ENCODE peak calls at places on chromosomes 3 and 15, in four cellular contexts. H is stomach, I is kidney, D is fibroblast of pulmonary artery. O is an unnamed sample.

GRCh38 chr15:67144609-67145306 is 79.4 kb downstream of the SMAD3 start:
- DNase-seq in H (no peak), I (no peak), D (peak; percentile 93), O (no peak)

GRCh38 chr15:41251411-41251810 is 20.3 kb downstream of the CHP1 start:
- DNase-seq in H (no peak), I (no peak), D (no peak), O (no peak)

GRCh38 chr15:28123408-28124023 is 24.4 kb upstream of the OCA2 start:
- DNase-seq in H (peak; percentile 77), I (peak; percentile 85), D (peak; percentile 77), O (no peak)

GRCh38 chr3:194675680-194676079 is 3.7 kb upstream of the LSG1 start:
- DNase-seq in H (no peak), I (no peak), D (no peak), O (no peak)

GRCh38 chr15:58521293-58521991 is 89.7 kb downstream of the LIPC start:
- DNase-seq in H (no peak), I (peak; percentile 91), D (peak; percentile 90), O (no peak)

GRCh38 chr3:169666501-169667379 is 3.2 kb upstream of the MECOM start:
- DNase-seq in H (peak; percentile 58), I (no peak), D (no peak), O (no peak)

GRCh38 chr3:117998071-117998470 is 1036.6 kb downstream of the IGSF11 start:
- DNase-seq in H (no peak), I (no peak), D (no peak), O (no peak)

GRCh38 chr15:66580643-66581042 is 14.8 kb upstream of the LCTL start:
- DNase-seq in H (no peak), I (no peak), D (peak; percentile 65), O (no peak)

GRCh38 chr3:140007081-140007480 is 72.1 kb downstream of the CLSTN2 start:
- DNase-seq in H (no peak), I (no peak), D (no peak), O (peak; percentile 47)

GRCh38 chr3:52880474-52880873 is 16.9 kb downstream of the STIMATE start:
- DNase-seq in H (no peak), I (no peak), D (no peak), O (no peak)

GRCh38 chr3:172137287-172138030 is 98.1 kb downstream of the FNDC3B start:
- DNase-seq in H (no peak), I (no peak), D (peak; percentile 87), O (no peak)

GRCh38 chr3:66082679-66083078 is 44.0 kb upstream of the MAGI1 start:
- DNase-seq in H (no peak), I (no peak), D (no peak), O (no peak)

GRCh38 chr3:125161607-125162219 is 50.8 kb downstream of the SLC12A8 start:
- DNase-seq in H (peak; percentile 56), I (no peak), D (no peak), O (no peak)

GRCh38 chr3:87225659-87226058 is 1.4 kb upstream of the CHMP2B start:
- DNase-seq in H (no peak), I (no peak), D (peak; percentile 15), O (no peak)

GRCh38 chr3:45544024-45544718 is 50.4 kb upstream of the LIMD1 start:
- DNase-seq in H (no peak), I (no peak), D (peak; percentile 8), O (no peak)

GRCh38 chr3:18215639-18216038 is 209.5 kb downstream of the SATB1 start:
- DNase-seq in H (no peak), I (no peak), D (no peak), O (no peak)

GRCh38 chr3:33954956-33955355 is 156.5 kb downstream of the PDCD6IP start:
- DNase-seq in H (no peak), I (no peak), D (no peak), O (no peak)

GRCh38 chr3:129161860-129162271 is 1.0 kb upstream of the ISY1 start:
- DNase-seq in H (no peak), I (no peak), D (no peak), O (no peak)

GRCh38 chr3:99669879-99670555 is 31.6 kb downstream of the COL8A1 start:
- DNase-seq in H (no peak), I (no peak), D (peak; percentile 57), O (no peak)

GRCh38 chr3:195094211-195094921 is 176.6 kb downstream of the XXYLT1 start:
- DNase-seq in H (no peak), I (peak; percentile 80), D (no peak), O (no peak)

GRCh38 chr3:54008099-54008498 is 114.3 kb upstream of the CACNA2D3 start:
- DNase-seq in H (no peak), I (no peak), D (peak; percentile 25), O (no peak)

GRCh38 chr3:81823086-81823485 is 61.6 kb upstream of the GBE1 start:
- DNase-seq in H (no peak), I (no peak), D (no peak), O (no peak)

GRCh38 chr3:130892759-130893239 is 1.1 kb upstream of the ATP2C1 start:
- DNase-seq in H (peak; percentile 74), I (no peak), D (peak; percentile 87), O (no peak)

GRCh38 chr3:52705688-52706686 is at the start of the genes GLT8D1 and SPCS1:
- DNase-seq in H (peak; percentile 82), I (peak; percentile 96), D (peak; percentile 86), O (peak; percentile 85)

GRCh38 chr15:69146724-69147435 is 13.6 kb upstream of the GLCE start:
- DNase-seq in H (no peak), I (no peak), D (no peak), O (no peak)

GRCh38 chr3:63961891-63962290 is 49.7 kb upstream of the SCAANT1 start:
- DNase-seq in H (no peak), I (no peak), D (peak; percentile 58), O (no peak)

GRCh38 chr3:115040673-115041286 is 106.3 kb downstream of the ZBTB20 start:
- DNase-seq in H (peak; percentile 28), I (no peak), D (peak; percentile 71), O (no peak)

GRCh38 chr3:169117264-169117663 is 546.2 kb downstream of the MECOM start:
- DNase-seq in H (no peak), I (no peak), D (no peak), O (no peak)

GRCh38 chr15:31867536-31868442 is 162.5 kb upstream of the CHRNA7 start:
- DNase-seq in H (peak; percentile 63), I (no peak), D (peak; percentile 58), O (no peak)

GRCh38 chr15:100914876-100915275 is 4.3 kb upstream of the LRRK1 start:
- DNase-seq in H (no peak), I (peak; percentile 4), D (peak; percentile 32), O (no peak)

GRCh38 chr15:88700716-88701115 is 61.9 kb downstream of the ISG20 start:
- DNase-seq in H (no peak), I (no peak), D (no peak), O (no peak)

GRCh38 chr15:88703533-88703932 is 64.7 kb downstream of the ISG20 start:
- DNase-seq in H (no peak), I (no peak), D (no peak), O (no peak)

GRCh38 chr15:88702983-88703382 is 64.2 kb downstream of the ISG20 start:
- DNase-seq in H (no peak), I (no peak), D (peak; percentile 13), O (no peak)

GRCh38 chr15:88699861-88700260 is 61.0 kb downstream of the ISG20 start:
- DNase-seq in H (no peak), I (no peak), D (no peak), O (no peak)

GRCh38 chr15:88701561-88702095 is 62.8 kb downstream of the ISG20 start:
- DNase-seq in H (no peak), I (no peak), D (peak; percentile 11), O (no peak)
- TF ChIP-seq CTCF in H (no peak), I (no peak), D (peak; percentile 40), O (no peak)

GRCh38 chr3:120502116-120502515 is 51.3 kb upstream of the FSTL1 start:
- DNase-seq in H (no peak), I (no peak), D (no peak), O (no peak)

GRCh38 chr3:120506076-120506827 is 55.5 kb upstream of the FSTL1 start:
- DNase-seq in H (no peak), I (no peak), D (no peak), O (no peak)

GRCh38 chr3:120512655-120513054 is 61.9 kb upstream of the FSTL1 start:
- DNase-seq in H (no peak), I (no peak), D (no peak), O (no peak)

GRCh38 chr3:120503727-120504616 is 53.2 kb upstream of the FSTL1 start:
- DNase-seq in H (no peak), I (no peak), D (no peak), O (no peak)

DNA sequence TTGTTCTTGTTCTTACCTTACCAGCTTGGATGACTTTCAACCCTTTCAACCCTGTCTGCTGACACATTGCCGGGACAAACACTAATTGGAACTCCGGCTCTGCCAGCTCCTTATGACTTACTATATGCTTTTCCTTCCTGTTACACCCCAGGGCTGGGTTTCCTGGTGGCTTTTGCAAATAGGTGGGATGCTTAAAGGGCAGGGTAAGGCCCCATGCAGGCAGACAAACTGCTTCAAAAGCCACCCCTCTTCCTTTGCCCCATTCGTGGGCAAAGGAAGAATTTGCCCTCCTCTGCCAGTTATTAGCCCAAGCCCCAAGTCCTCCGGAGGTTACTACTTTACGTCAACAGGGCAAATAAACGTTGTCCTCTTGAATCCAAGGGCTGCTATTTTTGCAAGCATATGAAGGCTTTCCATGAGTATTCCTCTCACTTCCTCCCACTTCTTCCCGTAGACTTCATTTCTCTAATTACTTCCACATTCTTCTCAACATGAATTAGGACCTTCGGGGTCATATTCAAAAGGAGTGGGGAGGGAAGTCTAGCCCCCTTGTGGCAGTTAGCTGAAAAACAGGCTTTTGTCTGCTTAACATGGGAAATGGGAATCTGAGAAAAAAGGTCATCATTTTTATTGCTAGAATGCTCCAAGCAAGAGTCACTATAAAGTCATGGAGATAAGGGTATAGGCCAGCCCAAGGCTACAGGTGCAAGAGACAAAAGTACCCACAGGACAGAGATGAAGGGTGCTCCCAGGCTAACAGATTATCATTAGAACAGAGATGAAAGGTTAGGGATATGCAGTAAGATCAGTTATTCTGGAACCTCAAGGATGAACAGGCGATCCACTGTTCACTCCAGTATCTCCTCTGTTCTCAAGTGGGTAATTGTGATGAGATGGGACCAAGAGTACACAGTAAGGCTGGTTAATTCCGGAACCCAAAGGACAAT is 56.3 kb upstream of the FSTL1 start:
- DNase-seq in H (no peak), I (no peak), D (peak; percentile 66), O (no peak)
- H3K4me3 ChIP-seq in H (no peak overlapping the region), I (no peak overlapping the region), D (no peak overlapping the region), O (no peak overlapping the region)

GRCh38 chr3:11159421-11159904 is 5.2 kb downstream of the HRH1 start:
- DNase-seq in H (no peak), I (no peak), D (peak; percentile 91), O (no peak)
- TF ChIP-seq CTCF in H (no peak), I (no peak), D (peak; percentile 37), O (no peak)

GRCh38 chr15:74873036-74873755 is at the start of gene SCAMP2:
- DNase-seq in H (peak; percentile 94), I (peak; percentile 98), D (peak; percentile 95), O (peak; percentile 95)

GRCh38 chr15:74869726-74870407 is 3.3 kb downstream of the SCAMP2 start:
- DNase-seq in H (peak; percentile 62), I (no peak), D (peak; percentile 65), O (no peak)

GRCh38 chr15:74869372-74869725 is 3.8 kb downstream of the SCAMP2 start:
- DNase-seq in H (no peak), I (no peak), D (no peak), O (no peak)

GRCh38 chr15:74872702-74873035 is 496 bp downstream of the SCAMP2 start:
- DNase-seq in H (no peak), I (no peak), D (no peak), O (no peak)

GRCh38 chr15:74870496-74871213 is 2.5 kb downstream of the SCAMP2 start:
- DNase-seq in H (no peak), I (no peak), D (peak; percentile 10), O (no peak)
- H3K4me3 ChIP-seq in H (peak overlapping the region; percentile 63), I (peak overlapping the region; percentile 42), D (no peak overlapping the region), O (no peak overlapping the region)

O was measured in vagina.